ENCODE peak calls at places on chromosomes 12 and 14, in nine cellular contexts. R is tibial artery, P is breast epithelium, W is neuronal stem cell, N is brain microvascular endothelial cell, M is right lobe of liver, G is aorta, U is osteoblast, S is PC-9. J is an unnamed sample.
A peak's percentile ranks its signal among the peaks of the same experiment; 100 is the strongest.

GRCh38 chr14:71362920-71363584 is 455.8 kb downstream of the PCNX1 start:
- DNase-seq in R (no peak), P (no peak), W (no peak), N (peak; percentile 48), M (no peak), G (no peak), U (peak; percentile 32), S (no peak), J (no peak)

GRCh38 chr12:115661103-115661502 is 616.4 kb downstream of the MED13L start:
- DNase-seq in R (no peak), P (no peak), W (no peak), N (no peak), M (no peak), G (no peak), U (no peak), S (no peak), J (peak; percentile 32)

GRCh38 chr14:94342334-94342934 is 19.3 kb upstream of the SERPINA6 start:
- DNase-seq in R (peak; percentile 90), P (peak; percentile 88), W (no peak), N (peak; percentile 98), M (peak; percentile 84), G (peak; percentile 90), U (peak; percentile 93), S (no peak), J (peak; percentile 69)

GRCh38 chr12:96143392-96143791 is 50.8 kb upstream of the ELK3 start:
- DNase-seq in R (no peak), P (no peak), W (no peak), N (no peak), M (no peak), G (no peak), U (no peak), S (no peak), J (no peak)

GRCh38 chr12:15797818-15798217 is 8.6 kb upstream of the EPS8 start:
- DNase-seq in R (no peak), P (no peak), W (no peak), N (no peak), M (no peak), G (no peak), U (no peak), S (peak; percentile 52), J (no peak)

GRCh38 chr12:107670999-107671643 is 14.5 kb upstream of the PWP1 start:
- DNase-seq in R (peak; percentile 33), P (no peak), W (no peak), N (no peak), M (peak; percentile 79), G (no peak), U (no peak), S (no peak), J (no peak)

GRCh38 chr14:54189358-54190354 is 207.2 kb upstream of the CDKN3 start:
- DNase-seq in R (no peak), P (no peak), W (no peak), N (peak; percentile 76), M (no peak), G (no peak), U (peak; percentile 92), S (peak; percentile 36), J (no peak)

GRCh38 chr12:6807170-6807569 is 14.5 kb upstream of the GPR162 start:
- DNase-seq in R (no peak), P (no peak), W (no peak), N (no peak), M (no peak), G (no peak), U (no peak), S (no peak), J (no peak)

GRCh38 chr12:24535334-24536019 is 413.4 kb downstream of the BCAT1 start:
- DNase-seq in R (no peak), P (no peak), W (no peak), N (no peak), M (no peak), G (no peak), U (no peak), S (no peak), J (no peak)

GRCh38 chr14:54784657-54785056 is 118.0 kb downstream of the GCH1 start:
- DNase-seq in R (peak; percentile 92), P (no peak), W (no peak), N (no peak), M (peak; percentile 93), G (peak; percentile 87), U (no peak), S (no peak), J (peak; percentile 80)

GRCh38 chr12:71449373-71450070 is 9.9 kb downstream of the LGR5 start:
- DNase-seq in R (no peak), P (no peak), W (no peak), N (no peak), M (no peak), G (no peak), U (peak; percentile 13), S (no peak), J (no peak)

GRCh38 chr12:124564232-124564958 is 3.0 kb downstream of the NCOR2 start:
- DNase-seq in R (no peak), P (no peak), W (no peak), N (no peak), M (no peak), G (no peak), U (peak; percentile 82), S (no peak), J (no peak)

GRCh38 chr12:24960222-24960855 is 11.4 kb upstream of the BCAT1 start:
- DNase-seq in R (no peak), P (no peak), W (no peak), N (peak; percentile 68), M (no peak), G (no peak), U (peak; percentile 75), S (no peak), J (no peak)

GRCh38 chr14:83164016-83164415 is 1630.4 kb upstream of the SEL1L start:
- DNase-seq in R (no peak), P (no peak), W (no peak), N (peak; percentile 57), M (no peak), G (no peak), U (no peak), S (no peak), J (no peak)

GRCh38 chr14:64761441-64762043 is 57.3 kb downstream of the PLEKHG3 start:
- DNase-seq in R (peak; percentile 73), P (no peak), W (no peak), N (peak; percentile 15), M (peak; percentile 42), G (no peak), U (no peak), S (no peak), J (no peak)
- H3K4me3 ChIP-seq in R (no peak overlapping the region), P (no peak overlapping the region), W (no peak overlapping the region), N (no peak overlapping the region), M (no peak overlapping the region), G (no peak overlapping the region), U (peak overlapping the region; percentile 26), S (peak overlapping the region; percentile 12), J (no peak overlapping the region)

GRCh38 chr12:20000229-20000869 is 368.0 kb upstream of the PDE3A start:
- DNase-seq in R (no peak), P (no peak), W (no peak), N (no peak), M (no peak), G (no peak), U (no peak), S (no peak), J (no peak)

GRCh38 chr12:20007331-20007730 is 361.0 kb upstream of the PDE3A start:
- DNase-seq in R (no peak), P (no peak), W (no peak), N (peak; percentile 34), M (no peak), G (no peak), U (no peak), S (no peak), J (no peak)

GRCh38 chr12:20003252-20003651 is 365.1 kb upstream of the PDE3A start:
- DNase-seq in R (no peak), P (no peak), W (no peak), N (no peak), M (no peak), G (no peak), U (no peak), S (no peak), J (no peak)

GRCh38 chr12:20006856-20007255 is 361.5 kb upstream of the PDE3A start:
- DNase-seq in R (no peak), P (no peak), W (no peak), N (no peak), M (no peak), G (no peak), U (no peak), S (no peak), J (no peak)

GRCh38 chr12:20004951-20005350 is 363.4 kb upstream of the PDE3A start:
- DNase-seq in R (no peak), P (no peak), W (no peak), N (no peak), M (no peak), G (no peak), U (peak; percentile 58), S (no peak), J (no peak)
- H3K27ac ChIP-seq in R (no peak overlapping the region), P (no peak overlapping the region), W (no peak overlapping the region), N (no peak overlapping the region), M (no peak overlapping the region), G (no peak overlapping the region), U (no peak overlapping the region), S (no peak overlapping the region), J (no peak overlapping the region)

DNA sequence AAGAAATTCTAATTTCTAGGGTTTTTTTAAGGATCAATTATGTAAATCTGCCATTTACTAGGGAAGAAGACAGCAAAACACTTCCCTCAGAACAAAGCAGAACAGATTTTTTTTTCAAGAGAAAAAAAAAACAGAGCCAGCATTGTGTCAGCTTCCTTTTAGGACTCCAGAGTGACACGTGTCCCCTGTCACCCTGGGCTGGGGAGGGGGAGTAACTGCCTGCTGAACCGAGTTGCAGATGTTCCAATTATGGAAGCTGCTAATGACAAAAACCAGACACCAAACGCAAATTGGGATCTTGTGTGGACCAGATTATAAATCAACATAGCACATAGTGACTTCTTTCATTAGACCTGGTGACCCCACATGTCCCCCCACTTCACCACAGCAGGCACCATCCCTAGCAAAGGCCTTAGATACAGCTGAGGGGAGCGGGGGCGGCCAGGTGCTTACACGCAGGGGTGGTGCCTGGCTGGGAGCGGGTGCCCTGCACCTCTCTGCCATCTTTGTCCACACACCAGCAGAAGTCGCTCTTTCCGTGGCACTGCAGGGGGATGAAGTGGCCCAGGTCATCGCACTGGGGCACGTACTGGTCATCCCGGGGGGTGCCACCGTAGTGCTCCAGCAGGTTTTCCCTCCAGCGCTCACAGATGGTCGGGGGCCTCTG is 25.4 kb downstream of the RTRAF start:
- DNase-seq in R (no peak), P (no peak), W (no peak), N (no peak), M (no peak), G (no peak), U (no peak), S (no peak), J (peak; percentile 54)
- H3K36me3 ChIP-seq in R (peaks cover 31% of the 10 kb centered on the region), P (no peaks in the 10 kb centered on the region), W (peaks cover 51% of the 10 kb centered on the region), N (peaks cover 70% of the 10 kb centered on the region), M (peaks cover 11% of the 10 kb centered on the region), G (peaks cover 7% of the 10 kb centered on the region), U (peaks cover 47% of the 10 kb centered on the region), S (peaks cover 4% of the 10 kb centered on the region), J (no peaks in the 10 kb centered on the region)

GRCh38 chr12:53051058-53051880 is 1.4 kb downstream of the TNS2 start:
- DNase-seq in R (peak; percentile 96), P (no peak), W (no peak), N (peak; percentile 63), M (peak; percentile 92), G (peak; percentile 85), U (peak; percentile 95), S (no peak), J (peak; percentile 75)
- H3K4me3 ChIP-seq in R (peak overlapping the region; percentile 71), P (peak overlapping the region; percentile 78), W (peak overlapping the region; percentile 47), N (peak overlapping the region; percentile 62), M (peak overlapping the region; percentile 87), G (peak overlapping the region; percentile 12), U (peak overlapping the region; percentile 79), S (no peak overlapping the region), J (peak overlapping the region; percentile 71)